ENCODE peak calls at places on chromosomes 2 and 18, in five cellular contexts. Z is foreskin fibroblast, B is lower lobe of right lung, K is AG10803, H is AG04450. U is an unnamed sample.

GRCh38 chr2:48768669-48769068 is 13.1 kb upstream of the LHCGR start:
- DNase-seq in K (no peak), B (no peak), Z (no peak), H (no peak), U (no peak)

GRCh38 chr2:134099273-134099672 is 154.6 kb upstream of the MGAT5 start:
- DNase-seq in H (no peak), B (no peak), K (no peak), Z (no peak), U (no peak)

GRCh38 chr18:42275138-42275535 is 320.1 kb downstream of the PIK3C3 start:
- DNase-seq in Z (no peak), B (no peak), H (no peak), K (no peak), U (no peak)

GRCh38 chr2:55019547-55020258 is 30.5 kb downstream of the RTN4 start:
- DNase-seq in K (no peak), Z (no peak), B (no peak), H (no peak), U (no peak)

GRCh38 chr2:234533631-234534030 is 36.8 kb upstream of the ARL4C start:
- DNase-seq in H (no peak), K (no peak), Z (no peak), B (no peak), U (no peak)

GRCh38 chr2:234134496-234134895 is 84.0 kb downstream of the SPP2 start:
- DNase-seq in K (no peak), B (no peak), Z (no peak), H (no peak), U (no peak)

GRCh38 chr2:27353762-27354596 is 2.6 kb downstream of the GTF3C2 start:
- DNase-seq in K (peak), H (no peak), B (no peak), Z (peak), U (peak)

GRCh38 chr2:193482557-193482956 is 1287.8 kb upstream of the TMEFF2 start:
- DNase-seq in B (no peak), Z (no peak), K (no peak), H (no peak), U (no peak)

GRCh38 chr2:26561918-26562810 is 79.0 kb downstream of the CIB4 start:
- DNase-seq in B (peak), Z (peak), H (no peak), K (peak), U (no peak)

GRCh38 chr2:71943238-71944182 is 204.2 kb downstream of the CYP26B1 start:
- DNase-seq in H (no peak), B (no peak), Z (peak), K (peak), U (peak)

GRCh38 chr2:233384017-233384416 is 29.7 kb downstream of the DGKD start:
- DNase-seq in B (no peak), Z (no peak), K (no peak), H (no peak), U (no peak)

GRCh38 chr2:213766465-213766891 is 482.2 kb downstream of the SPAG16 start:
- DNase-seq in K (peak), B (no peak), H (no peak), Z (no peak), U (peak)
- H3K4me3 ChIP-seq in K (peak), B (no peak), H (no peak), Z (no peak), U (no peak)

GRCh38 chr2:173572848-173573247 is 218.2 kb downstream of the CDCA7 start:
- DNase-seq in Z (no peak), K (no peak), B (no peak), H (no peak), U (no peak)

GRCh38 chr2:173574304-173574703 is 219.6 kb downstream of the CDCA7 start:
- DNase-seq in B (no peak), H (no peak), K (no peak), Z (no peak), U (no peak)

GRCh38 chr2:173568054-173568453 is 213.4 kb downstream of the CDCA7 start:
- DNase-seq in K (peak), B (no peak), H (no peak), Z (peak), U (no peak)

GRCh38 chr2:173571887-173572680 is 217.4 kb downstream of the CDCA7 start:
- DNase-seq in H (no peak), Z (no peak), K (no peak), B (no peak), U (no peak)

GRCh38 chr2:173571021-173571821 is 216.5 kb downstream of the CDCA7 start:
- DNase-seq in B (no peak), H (no peak), Z (peak), K (peak), U (peak)
- TF ChIP-seq CTCF in B (peak), H (peak), Z (peak), K (peak), U (peak)

DNA sequence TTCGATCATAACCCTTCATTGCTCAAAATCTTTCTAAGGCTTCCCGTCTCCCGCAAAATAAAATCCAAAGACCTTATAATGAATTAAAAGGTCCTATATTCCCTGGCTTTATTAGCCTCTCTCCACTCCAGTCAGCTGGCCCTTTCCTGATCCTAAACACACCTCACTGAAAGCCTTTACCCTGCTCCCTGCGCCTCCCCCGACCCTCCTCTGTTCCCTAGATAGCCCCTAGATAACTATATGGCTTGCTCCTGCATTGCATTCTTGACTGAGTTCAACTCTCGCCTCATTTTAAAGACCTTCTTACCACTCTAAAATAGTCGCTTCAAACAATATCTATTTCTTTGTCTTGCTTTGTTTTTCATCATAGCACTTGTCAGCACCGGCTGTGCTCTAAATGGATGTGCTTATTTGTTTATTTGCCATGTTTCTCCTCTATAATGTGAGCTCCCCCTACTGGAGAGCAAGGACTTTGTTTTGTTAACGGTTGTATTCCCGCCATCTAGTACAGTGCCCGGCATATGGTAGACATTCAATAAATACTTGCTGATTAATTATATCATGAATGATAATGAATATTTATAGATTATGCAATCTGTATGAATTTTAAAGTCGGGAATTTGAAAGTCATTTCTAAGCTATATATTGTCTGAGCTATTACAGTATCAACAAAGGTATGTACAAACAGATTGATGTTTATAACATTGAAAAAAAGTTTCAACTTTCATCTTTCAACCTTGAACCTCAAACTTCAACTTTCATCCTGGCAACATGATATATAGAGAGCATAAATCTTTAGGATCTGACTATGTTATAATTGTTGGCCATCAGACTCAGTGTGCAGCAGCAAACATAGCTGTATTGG is 32.4 kb upstream of the VIT start:
- DNase-seq in B (no peak), H (no peak), K (peak), Z (peak), U (peak)
- H3K4me3 ChIP-seq in B (no peak), H (no peak), K (no peak), Z (no peak), U (no peak)

DNA sequence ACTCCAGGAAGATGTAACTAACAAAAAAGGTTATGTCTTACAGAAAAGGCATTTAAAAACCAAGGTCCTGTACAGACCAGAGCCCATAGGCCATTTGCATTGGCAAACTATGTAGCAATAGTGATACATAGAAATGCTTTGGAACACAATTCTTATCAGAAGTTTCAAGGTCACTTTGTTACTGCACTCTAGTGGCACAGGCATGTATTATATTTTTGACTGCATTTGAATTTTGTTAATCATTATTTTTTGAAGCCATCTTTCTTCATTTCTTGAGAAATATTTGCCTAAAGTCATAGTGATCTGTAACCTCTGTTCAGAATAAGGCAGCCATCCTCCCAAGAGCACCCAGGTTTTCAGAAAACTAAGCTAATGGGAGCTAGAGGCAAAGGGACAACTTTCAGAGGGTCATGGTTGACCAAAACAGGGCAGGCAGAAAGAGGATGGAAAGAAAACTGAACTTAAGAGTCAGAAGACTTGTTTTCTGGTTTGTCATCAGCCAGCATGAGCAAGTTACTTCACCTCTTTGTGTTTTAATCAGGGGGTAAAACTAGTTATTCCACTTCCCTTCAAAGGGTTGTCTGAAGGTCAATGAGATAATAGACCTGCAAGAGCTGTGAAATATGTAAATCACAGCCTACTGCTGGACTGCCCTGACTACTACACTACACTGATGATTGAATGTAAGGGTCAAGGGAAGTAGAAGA is 41.5 kb downstream of the SLC38A11 start:
- DNase-seq in H (no peak), B (no peak), K (peak), Z (peak), U (peak)
- TF ChIP-seq CTCF in H (peak), B (peak), K (peak), Z (peak), U (peak)

GRCh38 chr18:35618703-35619102 is 37.2 kb downstream of the GALNT1 start:
- DNase-seq in K (peak), Z (peak), B (no peak), H (no peak), U (no peak)
- H3K4me3 ChIP-seq in K (no peak), Z (no peak), B (no peak), H (no peak), U (no peak)

GRCh38 chr18:53148056-53148574 is 808.1 kb downstream of the DCC start:
- DNase-seq in K (no peak), Z (no peak), H (no peak), B (no peak), U (no peak)

GRCh38 chr18:53147472-53147871 is 807.5 kb downstream of the DCC start:
- DNase-seq in Z (no peak), K (no peak), H (no peak), B (no peak), U (no peak)

GRCh38 chr18:53153800-53154199 is 813.8 kb downstream of the DCC start:
- DNase-seq in K (no peak), B (no peak), Z (no peak), H (no peak), U (no peak)

GRCh38 chr18:53152478-53152877 is 812.5 kb downstream of the DCC start:
- DNase-seq in H (no peak), B (no peak), K (no peak), Z (no peak), U (no peak)

DNA sequence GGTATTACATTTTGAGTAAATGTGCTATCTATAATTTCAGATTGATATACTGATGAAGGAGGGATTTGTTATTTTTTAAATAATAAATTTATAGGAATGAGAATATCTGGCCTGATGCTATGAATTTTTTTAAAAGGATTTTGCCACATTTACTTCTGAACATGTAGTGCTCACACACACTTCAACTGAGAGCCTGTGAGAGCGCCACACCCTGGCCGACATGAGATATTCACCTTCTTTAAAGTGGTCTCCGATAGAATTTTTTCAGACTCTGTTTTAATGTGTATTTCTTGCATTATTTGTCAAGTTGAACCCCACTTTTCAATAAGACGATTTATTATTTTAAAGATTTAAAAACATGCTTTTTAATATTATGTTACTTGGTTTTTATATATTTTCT is 813.3 kb downstream of the DCC start:
- DNase-seq in K (no peak), B (no peak), Z (no peak), H (no peak), U (no peak)
- TF ChIP-seq CTCF in K (no peak), B (peak), Z (no peak), H (no peak), U (no peak)

GRCh38 chr2:223580951-223581350 is 21.2 kb downstream of the SCG2 start:
- DNase-seq in Z (peak), H (no peak), K (peak), B (no peak), U (peak)
- H3K4me3 ChIP-seq in Z (peak), H (no peak), K (no peak), B (no peak), U (peak)

GRCh38 chr2:172430671-172431070 is 3.3 kb downstream of the ITGA6 start:
- DNase-seq in K (no peak), H (no peak), B (no peak), Z (no peak), U (no peak)

GRCh38 chr2:172430027-172430426 is 2.6 kb downstream of the ITGA6 start:
- DNase-seq in H (no peak), K (no peak), B (no peak), Z (no peak), U (no peak)

GRCh38 chr2:172428841-172429173 is 1.4 kb downstream of the ITGA6 start:
- DNase-seq in K (no peak), Z (peak), H (no peak), B (no peak), U (no peak)

GRCh38 chr2:172427990-172428840 is 829 bp downstream of the ITGA6 start:
- DNase-seq in Z (peak), H (no peak), K (no peak), B (peak), U (no peak)

GRCh38 chr2:172429351-172429968 is 2.1 kb downstream of the ITGA6 start:
- DNase-seq in H (no peak), K (peak), B (no peak), Z (peak), U (peak)
- TF ChIP-seq CTCF in H (peak), K (peak), B (no peak), Z (peak), U (peak)

GRCh38 chr2:85765081-85765731 is 11.4 kb downstream of the ATOH8 start:
- DNase-seq in B (no peak), K (no peak), Z (no peak), H (no peak), U (no peak)
- H3K4me3 ChIP-seq in B (no peak), K (no peak), Z (no peak), H (no peak), U (no peak)

U was measured in fibroblast of the aortic adventitia.